ENCODE peak calls at places on chromosome 16, in six cellular contexts. A is HCT116, O is K562, M is GM12878, H is H1, S is HepG2. J is an unnamed sample.

GRCh38 chr16:30551781-30552180 is 6.4 kb downstream of the ZNF764 start:
- DNase-seq in A (no peak), O (no peak), M (no peak), H (no peak), S (no peak), J (no peak)

GRCh38 chr16:67342616-67343015 is 16.0 kb downstream of the LRRC36 start:
- DNase-seq in A (no peak), O (no peak), M (no peak), H (no peak), S (no peak), J (no peak)

GRCh38 chr16:369275-369865 is 968 bp downstream of the MRPL28 start:
- DNase-seq in A (no peak), O (peak), M (no peak), H (no peak), S (no peak), J (no peak)

GRCh38 chr16:81697321-81697885 is 81.7 kb upstream of the PLCG2 start:
- DNase-seq in A (peak), O (peak), M (no peak), H (peak), S (peak), J (peak)

GRCh38 chr16:10937068-10937859 is 5.0 kb downstream of the DEXI start:
- DNase-seq in A (no peak), O (no peak), M (no peak), H (no peak), S (no peak), J (no peak)

GRCh38 chr16:1688807-1689560 is 10.9 kb downstream of the JPT2 start:
- DNase-seq in A (peak), O (no peak), M (no peak), H (no peak), S (peak), J (no peak)

GRCh38 chr16:84928679-84929420 is 82.5 kb downstream of the ZDHHC7 start:
- DNase-seq in A (no peak), O (peak), M (no peak), H (no peak), S (no peak), J (no peak)

GRCh38 chr16:11743308-11744074 is 834 bp upstream of the TXNDC11 start:
- DNase-seq in A (peak), O (peak), M (no peak), H (no peak), S (peak), J (no peak)

GRCh38 chr16:85553436-85554113 is 59.5 kb upstream of the GSE1 start:
- DNase-seq in A (peak), O (peak), M (no peak), H (no peak), S (peak), J (peak)

GRCh38 chr16:668519-669171 is 713 bp downstream of the RHOT2 start:
- DNase-seq in A (no peak), O (peak), M (no peak), H (no peak), S (no peak), J (no peak)

GRCh38 chr16:49189286-49189685 is 92.4 kb downstream of the CBLN1 start:
- DNase-seq in A (no peak), O (no peak), M (no peak), H (no peak), S (no peak), J (no peak)

GRCh38 chr16:15653227-15653626 is 3.2 kb downstream of the NDE1 start:
- DNase-seq in A (no peak), O (no peak), M (no peak), H (no peak), S (peak), J (no peak)

GRCh38 chr16:82046941-82047340 is 11.9 kb downstream of the HSD17B2 start:
- DNase-seq in A (no peak), O (no peak), M (no peak), H (no peak), S (no peak), J (no peak)

GRCh38 chr16:75017670-75018525 is 19.1 kb downstream of the ZNRF1 start:
- DNase-seq in A (no peak), O (no peak), M (no peak), H (no peak), S (no peak), J (no peak)
- TF ChIP-seq ZNF274 in A (no peak), O (no peak), M (no peak), H (no peak), S (no peak), J (no peak)

DNA sequence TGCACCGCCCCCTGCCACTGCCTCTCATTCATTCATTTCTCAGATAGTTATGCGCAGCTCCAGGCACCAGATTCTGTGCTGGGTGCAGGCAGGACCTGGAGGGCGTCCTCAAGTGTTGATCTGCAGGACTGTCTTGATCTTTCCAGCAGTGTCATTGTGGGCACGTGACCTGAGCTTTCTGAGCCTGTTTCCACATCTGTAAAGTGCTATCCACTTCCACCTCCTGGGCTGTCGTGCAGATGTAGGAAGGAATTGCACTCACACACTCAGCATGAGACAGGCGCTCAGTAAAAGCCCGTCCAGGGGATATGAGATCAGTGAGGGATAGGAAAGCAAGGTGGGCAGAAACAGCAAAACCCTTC is 22.6 kb downstream of the METTL22 start:
- DNase-seq in A (no peak), O (no peak), M (no peak), H (no peak), S (no peak), J (no peak)
- TF ChIP-seq ZNF274 in A (no peak), O (no peak), M (no peak), H (no peak), S (no peak), J (no peak)

DNA sequence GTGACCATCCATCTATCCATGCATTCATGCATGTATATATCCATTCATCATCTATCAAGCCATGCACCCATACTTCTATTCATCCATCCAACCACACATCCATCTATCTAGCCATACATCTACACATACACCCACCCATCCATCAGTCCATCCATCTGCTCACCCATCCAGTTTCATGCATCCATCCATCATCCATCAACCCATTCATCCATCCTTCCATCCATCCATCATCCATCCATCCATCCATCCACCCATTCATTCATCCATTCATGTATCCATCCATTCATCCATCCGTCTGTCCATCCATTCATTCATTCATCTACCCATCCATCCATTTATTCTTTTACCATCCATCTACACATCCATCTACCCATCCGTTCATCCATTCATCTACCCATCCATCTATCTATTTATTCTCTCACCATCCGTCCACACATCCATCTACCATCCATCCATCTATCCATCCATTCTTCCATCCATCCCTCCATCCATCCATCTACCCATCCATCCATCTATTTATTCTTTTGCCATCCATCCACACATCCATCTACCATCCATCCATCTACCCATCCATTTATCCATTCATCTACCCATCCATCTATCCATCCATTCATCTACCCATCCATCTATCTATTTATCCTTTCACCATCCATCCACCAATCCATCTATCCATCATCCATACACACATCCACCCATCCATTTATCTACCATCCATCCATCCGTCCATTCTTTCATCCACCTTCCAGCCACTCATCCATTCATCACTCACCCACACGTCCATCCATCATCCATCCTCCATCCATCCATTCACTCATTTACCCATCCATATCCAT is 3.2 kb downstream of the CCL17 start:
- DNase-seq in A (no peak), O (no peak), M (no peak), H (no peak), S (no peak), J (no peak)
- TF ChIP-seq ZNF274 in A (no peak), O (no peak), M (no peak), H (no peak), S (no peak), J (no peak)

GRCh38 chr16:19822534-19822933 is 62.1 kb downstream of the GPRC5B start:
- DNase-seq in A (no peak), O (no peak), M (no peak), H (no peak), S (no peak), J (no peak)
- TF ChIP-seq ZNF274 in A (no peak), O (no peak), M (no peak), H (no peak), S (no peak), J (no peak)

DNA sequence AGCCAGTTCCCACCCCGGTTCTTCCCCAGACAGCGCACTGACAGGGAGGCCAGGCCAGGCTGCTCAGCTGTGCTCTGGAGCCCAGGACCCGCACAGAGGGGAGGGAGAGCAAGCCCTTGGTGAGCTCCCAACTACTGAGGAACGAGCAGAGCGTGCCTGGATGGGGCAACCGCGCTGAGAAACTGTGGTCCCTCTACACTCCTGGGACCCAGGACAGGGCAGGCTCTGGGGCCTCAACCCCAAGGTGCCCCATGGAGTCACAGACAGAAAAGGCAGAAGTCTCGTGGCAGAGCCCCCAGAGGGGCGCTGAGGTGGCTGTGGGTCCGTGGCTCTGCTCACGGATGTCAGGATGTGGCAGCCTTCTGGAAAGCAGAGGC is 16.3 kb downstream of the SLX4 start:
- DNase-seq in A (no peak), O (no peak), M (no peak), H (no peak), S (no peak), J (no peak)
- TF ChIP-seq ZNF274 in A (no peak), O (no peak), M (no peak), H (no peak), S (no peak), J (no peak)

GRCh38 chr16:83513006-83513755 is 294.6 kb upstream of the HSBP1 start:
- DNase-seq in A (no peak), O (no peak), M (no peak), H (no peak), S (no peak), J (no peak)
- TF ChIP-seq ZNF274 in A (no peak), O (no peak), M (no peak), H (no peak), S (no peak), J (no peak)

GRCh38 chr16:90011196-90011819 is 7.9 kb downstream of the DBNDD1 start:
- DNase-seq in A (no peak), O (no peak), M (no peak), H (no peak), S (no peak), J (no peak)

GRCh38 chr16:90011908-90012501 is 7.3 kb downstream of the DBNDD1 start:
- DNase-seq in A (no peak), O (no peak), M (no peak), H (no peak), S (no peak), J (no peak)

GRCh38 chr16:90010676-90011075 is 8.6 kb downstream of the DBNDD1 start:
- DNase-seq in A (no peak), O (no peak), M (no peak), H (no peak), S (no peak), J (no peak)

GRCh38 chr16:90015586-90016338 is 3.5 kb downstream of the DBNDD1 start:
- DNase-seq in A (no peak), O (no peak), M (no peak), H (no peak), S (no peak), J (no peak)

GRCh38 chr16:90012978-90013745 is 6.1 kb downstream of the DBNDD1 start:
- DNase-seq in A (no peak), O (no peak), M (no peak), H (no peak), S (no peak), J (no peak)
- TF ChIP-seq ZNF274 in A (no peak), O (no peak), M (no peak), H (no peak), S (no peak), J (no peak)